ENCODE peak calls at places on chromosome 3, in eight cellular contexts. S is OCI-LY7, B is GM23248, G is PC-3, H is SK-N-SH, L is HCT116, T is neural progenitor cell, Q is hepatocyte. Z is an unnamed sample.

GRCh38 chr3:139202226-139202958 is 141.4 kb upstream of the MRPS22 start:
- DNase-seq in S (peak), B (no peak), G (peak), H (peak), L (peak), T (peak), Q (peak), Z (peak)

GRCh38 chr3:140019946-140020345 is 85.0 kb downstream of the CLSTN2 start:
- DNase-seq in S (no peak), B (no peak), G (no peak), H (peak), L (no peak), T (no peak), Q (no peak), Z (no peak)

GRCh38 chr3:183330881-183331280 is 77.8 kb downstream of the B3GNT5 start:
- DNase-seq in S (no peak), B (no peak), G (no peak), H (no peak), L (no peak), T (peak), Q (no peak), Z (no peak)

GRCh38 chr3:88618121-88618645 is 468.4 kb downstream of the C3orf38 start:
- DNase-seq in S (no peak), B (no peak), G (no peak), H (no peak), L (no peak), T (no peak), Q (no peak), Z (no peak)

GRCh38 chr3:50275996-50276761 is 2.7 kb upstream of the LSMEM2 start:
- DNase-seq in S (no peak), B (no peak), G (no peak), H (no peak), L (no peak), T (peak), Q (no peak), Z (no peak)

GRCh38 chr3:13004376-13004775 is 68.9 kb downstream of the IQSEC1 start:
- DNase-seq in S (no peak), B (no peak), G (no peak), H (no peak), L (no peak), T (peak), Q (peak), Z (no peak)

GRCh38 chr3:55487376-55488241 is 503 bp upstream of the WNT5A start:
- DNase-seq in S (peak), B (peak), G (peak), H (peak), L (no peak), T (peak), Q (peak), Z (peak)

GRCh38 chr3:32249184-32249782 is 10.8 kb downstream of the CMTM8 start:
- DNase-seq in S (no peak), B (peak), G (peak), H (no peak), L (peak), T (no peak), Q (no peak), Z (no peak)

GRCh38 chr3:45060165-45060897 is 34.2 kb downstream of the CLEC3B start:
- DNase-seq in S (no peak), B (no peak), G (no peak), H (no peak), L (no peak), T (peak), Q (no peak), Z (no peak)

GRCh38 chr3:183564046-183564445 is 8.5 kb upstream of the KLHL6 start:
- DNase-seq in S (peak), B (no peak), G (no peak), H (no peak), L (no peak), T (no peak), Q (no peak), Z (no peak)

GRCh38 chr3:148331111-148331818 is 366.4 kb upstream of the AGTR1 start:
- DNase-seq in S (no peak), B (no peak), G (no peak), H (no peak), L (no peak), T (no peak), Q (no peak), Z (no peak)

GRCh38 chr3:45275006-45275704 is 49.1 kb upstream of the TMEM158 start:
- DNase-seq in S (no peak), B (no peak), G (no peak), H (no peak), L (no peak), T (no peak), Q (no peak), Z (no peak)

GRCh38 chr3:69107841-69108240 is 14.6 kb downstream of the LMOD3 start:
- DNase-seq in S (no peak), B (no peak), G (no peak), H (no peak), L (no peak), T (no peak), Q (no peak), Z (no peak)

GRCh38 chr3:9091811-9092210 is 128.5 kb upstream of the RAD18 start:
- DNase-seq in S (no peak), B (peak), G (no peak), H (no peak), L (no peak), T (no peak), Q (no peak), Z (no peak)

GRCh38 chr3:102979682-102980378 is 545.0 kb downstream of the ZPLD1 start:
- DNase-seq in S (no peak), B (peak), G (peak), H (peak), L (peak), T (no peak), Q (peak), Z (no peak)

GRCh38 chr3:76044601-76045600 is 259.6 kb upstream of the ZNF717 start:
- DNase-seq in S (peak), B (peak), G (peak), H (peak), L (no peak), T (peak), Q (peak), Z (peak)

GRCh38 chr3:81395739-81396138 is 365.7 kb downstream of the GBE1 start:
- DNase-seq in S (no peak), B (no peak), G (no peak), H (peak), L (no peak), T (peak), Q (peak), Z (no peak)

GRCh38 chr3:180447156-180447555 is 154.8 kb upstream of the TTC14 start:
- DNase-seq in S (no peak), B (peak), G (peak), H (no peak), L (no peak), T (no peak), Q (no peak), Z (no peak)

GRCh38 chr3:14284694-14285404 is 106.2 kb downstream of the LSM3 start:
- DNase-seq in S (no peak), B (no peak), G (no peak), H (no peak), L (no peak), T (no peak), Q (no peak), Z (no peak)

GRCh38 chr3:121998030-121998580 is 23.9 kb downstream of the ILDR1 start:
- DNase-seq in S (peak), B (peak), G (peak), H (no peak), L (no peak), T (no peak), Q (peak), Z (no peak)

GRCh38 chr3:34073141-34073540 is 274.7 kb downstream of the PDCD6IP start:
- DNase-seq in S (peak), B (no peak), G (no peak), H (no peak), L (no peak), T (no peak), Q (no peak), Z (no peak)

GRCh38 chr3:177443469-177443868 is 246.2 kb upstream of the TBL1XR1 start:
- DNase-seq in S (no peak), B (peak), G (peak), H (no peak), L (peak), T (no peak), Q (peak), Z (no peak)

GRCh38 chr3:80999481-80999880 is 762.0 kb downstream of the GBE1 start:
- DNase-seq in S (no peak), B (no peak), G (no peak), H (no peak), L (no peak), T (no peak), Q (no peak), Z (no peak)

GRCh38 chr3:105274958-105275357 is 91.8 kb upstream of the ALCAM start:
- DNase-seq in S (no peak), B (peak), G (peak), H (no peak), L (no peak), T (no peak), Q (no peak), Z (no peak)

GRCh38 chr3:9638147-9638546 is 11.2 kb upstream of the MTMR14 start:
- DNase-seq in S (no peak), B (no peak), G (no peak), H (no peak), L (no peak), T (no peak), Q (no peak), Z (no peak)

GRCh38 chr3:159844383-159844730 is 144.3 kb upstream of the IL12A start:
- DNase-seq in S (no peak), B (no peak), G (no peak), H (no peak), L (no peak), T (no peak), Q (no peak), Z (no peak)

GRCh38 chr3:146493221-146493620 is 23.9 kb upstream of the PLSCR2 start:
- DNase-seq in S (no peak), B (no peak), G (peak), H (no peak), L (no peak), T (no peak), Q (no peak), Z (no peak)

GRCh38 chr3:9930804-9931418 is 2.7 kb upstream of the CRELD1 start:
- DNase-seq in S (peak), B (peak), G (peak), H (peak), L (no peak), T (no peak), Q (no peak), Z (no peak)

GRCh38 chr3:196440041-196440537 is 7.9 kb upstream of the UBXN7 start:
- DNase-seq in S (no peak), B (peak), G (no peak), H (no peak), L (no peak), T (no peak), Q (no peak), Z (no peak)

GRCh38 chr3:46124216-46125143 is 83.6 kb downstream of the CCR1 start:
- DNase-seq in S (no peak), B (peak), G (no peak), H (no peak), L (no peak), T (no peak), Q (no peak), Z (no peak)

GRCh38 chr3:141686477-141687280 is 51.4 kb upstream of the RNF7 start:
- DNase-seq in S (no peak), B (peak), G (peak), H (no peak), L (no peak), T (no peak), Q (no peak), Z (no peak)

GRCh38 chr3:1583044-1583443 is 490.2 kb downstream of the CNTN6 start:
- DNase-seq in S (no peak), B (no peak), G (no peak), H (no peak), L (no peak), T (no peak), Q (no peak), Z (no peak)

GRCh38 chr3:90091557-90091956 is 984.1 kb downstream of the EPHA3 start:
- DNase-seq in S (peak), B (peak), G (peak), H (peak), L (no peak), T (peak), Q (peak), Z (peak)

GRCh38 chr3:114451561-114452018 is 157.8 kb downstream of the TIGIT start:
- DNase-seq in S (no peak), B (peak), G (no peak), H (no peak), L (no peak), T (no peak), Q (no peak), Z (no peak)

GRCh38 chr3:191244242-191244867 is 45.3 kb downstream of the OSTN start:
- DNase-seq in S (peak), B (peak), G (peak), H (peak), L (no peak), T (no peak), Q (no peak), Z (peak)

GRCh38 chr3:60010778-60011177 is 961.0 kb upstream of the CFAP20DC start:
- DNase-seq in S (peak), B (no peak), G (no peak), H (no peak), L (no peak), T (no peak), Q (no peak), Z (peak)

GRCh38 chr3:186464424-186465093 is 79.6 kb downstream of the CRYGS start:
- DNase-seq in S (peak), B (no peak), G (peak), H (no peak), L (no peak), T (no peak), Q (no peak), Z (no peak)

GRCh38 chr3:31974454-31974853 is 6.6 kb downstream of the OSBPL10 start:
- DNase-seq in S (no peak), B (no peak), G (no peak), H (no peak), L (no peak), T (no peak), Q (peak), Z (no peak)

GRCh38 chr3:115141018-115141757 is 5.9 kb downstream of the ZBTB20 start:
- DNase-seq in S (no peak), B (no peak), G (no peak), H (no peak), L (no peak), T (no peak), Q (no peak), Z (no peak)

DNA sequence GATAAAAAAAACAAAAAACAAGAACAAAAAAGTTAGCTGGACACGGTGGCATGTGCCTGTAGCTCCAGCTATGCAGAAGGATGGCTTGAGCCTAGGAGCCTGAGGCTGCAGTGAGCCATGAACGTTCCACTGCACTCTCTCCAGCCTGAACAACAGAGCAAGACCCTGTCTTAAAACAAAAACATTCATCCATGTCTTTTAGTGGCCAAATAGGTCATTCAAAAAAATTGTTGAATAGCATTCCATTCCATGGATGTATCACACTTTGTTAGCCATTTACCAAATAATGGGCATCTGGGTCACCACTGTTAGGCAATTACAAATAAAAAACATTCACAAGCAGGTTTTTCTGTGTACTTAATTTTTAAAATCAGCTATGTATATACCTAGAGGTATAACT is 139.7 kb downstream of the STAG1 start:
- DNase-seq in S (no peak), B (peak), G (no peak), H (no peak), L (no peak), T (no peak), Q (no peak), Z (no peak)
- TF ChIP-seq EZH2phosphoT487 in S (no peak), B (no peak), G (no peak), H (no peak), L (no peak), T (no peak), Q (no peak), Z (no peak)

GRCh38 chr3:123503200-123503599 is 54.3 kb upstream of the ADCY5 start:
- DNase-seq in S (no peak), B (no peak), G (no peak), H (no peak), L (no peak), T (no peak), Q (no peak), Z (no peak)

GRCh38 chr3:123499316-123499715 is 50.4 kb upstream of the ADCY5 start:
- DNase-seq in S (no peak), B (peak), G (no peak), H (no peak), L (no peak), T (no peak), Q (no peak), Z (no peak)

GRCh38 chr3:123493912-123494311 is 45.0 kb upstream of the ADCY5 start:
- DNase-seq in S (no peak), B (no peak), G (no peak), H (no peak), L (no peak), T (no peak), Q (no peak), Z (no peak)

GRCh38 chr3:123498761-123499160 is 49.9 kb upstream of the ADCY5 start:
- DNase-seq in S (no peak), B (no peak), G (no peak), H (no peak), L (no peak), T (no peak), Q (no peak), Z (no peak)
- TF ChIP-seq EZH2phosphoT487 in S (no peak), B (no peak), G (no peak), H (no peak), L (no peak), T (no peak), Q (no peak), Z (no peak)

DNA sequence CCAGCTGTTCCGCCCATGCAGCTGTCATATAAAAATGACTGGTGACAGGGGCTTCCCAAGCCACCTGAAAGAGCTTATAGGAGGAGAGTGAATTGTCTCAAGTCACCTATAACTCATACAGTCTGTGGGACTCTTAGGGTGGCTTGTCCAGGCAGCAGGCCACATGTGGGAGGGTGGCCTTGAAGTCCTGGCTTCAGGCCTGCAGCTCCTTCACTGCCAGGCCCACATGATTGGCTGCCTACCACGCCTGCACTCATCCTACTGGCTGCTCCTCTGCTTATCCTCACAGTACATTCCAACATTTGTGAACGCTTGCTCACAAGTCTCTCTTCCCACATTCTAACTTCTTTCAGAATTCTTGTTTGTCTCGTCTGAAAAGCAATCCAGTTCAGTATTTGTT is 41.1 kb upstream of the TIPARP start:
- DNase-seq in S (no peak), B (peak), G (no peak), H (no peak), L (no peak), T (no peak), Q (no peak), Z (no peak)
- TF ChIP-seq EZH2phosphoT487 in S (no peak), B (no peak), G (no peak), H (no peak), L (no peak), T (no peak), Q (no peak), Z (no peak)

DNA sequence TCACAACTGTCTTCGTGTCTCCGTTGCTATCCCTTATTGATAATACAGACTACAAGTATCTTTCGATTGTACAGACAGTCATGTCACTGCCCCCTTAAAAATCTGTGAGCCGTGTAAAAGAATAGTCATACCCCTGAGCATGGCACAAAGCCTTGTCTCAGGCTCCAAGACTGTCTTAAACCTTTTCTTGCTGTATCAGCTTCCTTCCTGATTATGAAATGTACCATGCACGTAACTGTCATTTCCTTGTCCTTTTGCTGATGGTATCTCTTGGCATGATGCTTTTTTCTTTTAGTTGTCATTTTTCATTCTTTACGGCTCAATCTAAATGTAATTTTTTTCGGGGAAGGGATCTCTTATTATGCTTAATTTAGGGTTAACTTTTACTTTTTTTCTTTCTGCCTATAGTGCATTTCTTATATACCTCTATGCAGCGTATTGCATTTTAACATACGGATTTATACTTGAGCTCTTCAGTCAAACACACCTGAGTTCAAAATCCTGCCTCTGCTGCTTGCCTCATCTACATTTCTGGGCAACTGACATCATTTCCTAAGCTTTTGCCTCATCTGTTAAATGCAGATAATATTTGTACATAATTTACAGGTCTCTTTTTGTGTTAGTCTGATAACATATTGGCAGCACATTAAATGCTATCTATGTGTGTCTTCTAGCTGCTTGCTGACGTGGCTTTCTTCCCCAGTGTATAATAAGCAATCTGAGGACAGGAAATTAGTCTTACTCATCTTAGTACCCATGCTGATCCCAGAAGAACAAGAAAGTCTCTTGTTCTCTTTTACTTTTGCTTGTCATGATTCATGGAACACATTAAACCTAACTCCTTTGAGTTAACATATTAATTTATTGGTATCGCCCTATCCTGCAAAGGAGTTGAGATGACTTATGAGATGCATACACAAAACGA is 57.3 kb downstream of the ROBO2 start:
- DNase-seq in S (no peak), B (no peak), G (peak), H (no peak), L (no peak), T (no peak), Q (no peak), Z (no peak)
- TF ChIP-seq EZH2phosphoT487 in S (no peak), B (no peak), G (no peak), H (no peak), L (no peak), T (no peak), Q (no peak), Z (no peak)

GRCh38 chr3:23055733-23056376 is 147.3 kb upstream of the UBE2E2 start:
- DNase-seq in S (no peak), B (peak), G (peak), H (no peak), L (no peak), T (no peak), Q (no peak), Z (peak)
- TF ChIP-seq EZH2phosphoT487 in S (no peak), B (peak), G (no peak), H (no peak), L (no peak), T (no peak), Q (no peak), Z (no peak)

GRCh38 chr3:193774272-193774915 is 181.4 kb downstream of the OPA1 start:
- DNase-seq in S (no peak), B (no peak), G (no peak), H (no peak), L (no peak), T (no peak), Q (no peak), Z (no peak)

GRCh38 chr3:193773266-193774183 is 180.5 kb downstream of the OPA1 start:
- DNase-seq in S (no peak), B (no peak), G (no peak), H (no peak), L (no peak), T (no peak), Q (no peak), Z (no peak)

GRCh38 chr3:193776626-193777025 is 183.6 kb downstream of the OPA1 start:
- DNase-seq in S (peak), B (no peak), G (no peak), H (no peak), L (no peak), T (no peak), Q (no peak), Z (peak)

GRCh38 chr3:193775421-193776077 is 182.5 kb downstream of the OPA1 start:
- DNase-seq in S (no peak), B (no peak), G (no peak), H (no peak), L (no peak), T (peak), Q (no peak), Z (no peak)

DNA sequence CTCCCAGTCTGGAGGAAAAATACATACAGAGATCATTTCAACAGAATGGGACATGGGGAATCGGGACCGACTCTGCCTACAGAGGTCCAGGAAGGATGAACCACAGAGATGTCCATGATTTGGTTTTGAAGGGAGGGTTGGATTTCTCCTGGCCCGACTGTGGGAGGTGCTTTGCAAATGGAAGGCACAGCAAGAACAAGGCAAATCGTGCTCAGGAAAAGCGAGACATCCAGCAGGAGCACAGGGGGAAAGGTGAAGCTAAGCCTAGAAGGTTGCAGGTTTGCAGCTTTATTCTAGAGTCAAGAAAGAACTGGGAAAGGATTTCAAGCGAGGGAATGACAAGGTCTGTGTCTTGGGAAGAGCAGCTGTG is 181.9 kb downstream of the OPA1 start:
- DNase-seq in S (no peak), B (no peak), G (no peak), H (no peak), L (no peak), T (no peak), Q (no peak), Z (no peak)
- TF ChIP-seq EZH2phosphoT487 in S (no peak), B (no peak), G (no peak), H (no peak), L (no peak), T (no peak), Q (no peak), Z (no peak)